ENCODE peak calls at places on chromosomes 1 and 21, in four cellular contexts. T is HEK293T, C is WTC11, L is K562. D is an unnamed sample.

GRCh38 chr1:212949771-212950170 is 570 bp upstream of the VASH2 start:
- DNase-seq in T (no peak), C (no peak), L (no peak), D (no peak)

GRCh38 chr1:51636765-51637522 is 20.1 kb downstream of the OSBPL9 start:
- DNase-seq in T (no peak), C (no peak), L (no peak), D (no peak)

GRCh38 chr1:215606564-215607168 is 39.6 kb downstream of the KCTD3 start:
- DNase-seq in T (no peak), C (no peak), L (peak; percentile 20), D (no peak)

GRCh38 chr1:13832536-13832935 is 132.5 kb downstream of the PRDM2 start:
- DNase-seq in T (no peak), C (no peak), L (no peak), D (no peak)

GRCh38 chr1:63915121-63915520 is 141.3 kb downstream of the ROR1 start:
- DNase-seq in T (no peak), C (no peak), L (no peak), D (peak; percentile 25)

GRCh38 chr1:234582626-234583354 is 27.2 kb downstream of the IRF2BP2 start:
- DNase-seq in T (no peak), C (no peak), L (no peak), D (no peak)

GRCh38 chr1:167126317-167126716 is 32.4 kb downstream of the STYXL2 start:
- DNase-seq in T (no peak), C (no peak), L (no peak), D (no peak)

GRCh38 chr1:87149166-87150065 is 179.3 kb upstream of the LMO4 start:
- DNase-seq in T (no peak), C (no peak), L (no peak), D (no peak)

GRCh38 chr1:2314297-2314802 is 77.0 kb downstream of the MORN1 start:
- DNase-seq in T (peak; percentile 72), C (peak; percentile 84), L (no peak), D (peak; percentile 53)

GRCh38 chr1:190303501-190303900 is 174.2 kb downstream of the BRINP3 start:
- DNase-seq in T (no peak), C (no peak), L (no peak), D (no peak)

DNA sequence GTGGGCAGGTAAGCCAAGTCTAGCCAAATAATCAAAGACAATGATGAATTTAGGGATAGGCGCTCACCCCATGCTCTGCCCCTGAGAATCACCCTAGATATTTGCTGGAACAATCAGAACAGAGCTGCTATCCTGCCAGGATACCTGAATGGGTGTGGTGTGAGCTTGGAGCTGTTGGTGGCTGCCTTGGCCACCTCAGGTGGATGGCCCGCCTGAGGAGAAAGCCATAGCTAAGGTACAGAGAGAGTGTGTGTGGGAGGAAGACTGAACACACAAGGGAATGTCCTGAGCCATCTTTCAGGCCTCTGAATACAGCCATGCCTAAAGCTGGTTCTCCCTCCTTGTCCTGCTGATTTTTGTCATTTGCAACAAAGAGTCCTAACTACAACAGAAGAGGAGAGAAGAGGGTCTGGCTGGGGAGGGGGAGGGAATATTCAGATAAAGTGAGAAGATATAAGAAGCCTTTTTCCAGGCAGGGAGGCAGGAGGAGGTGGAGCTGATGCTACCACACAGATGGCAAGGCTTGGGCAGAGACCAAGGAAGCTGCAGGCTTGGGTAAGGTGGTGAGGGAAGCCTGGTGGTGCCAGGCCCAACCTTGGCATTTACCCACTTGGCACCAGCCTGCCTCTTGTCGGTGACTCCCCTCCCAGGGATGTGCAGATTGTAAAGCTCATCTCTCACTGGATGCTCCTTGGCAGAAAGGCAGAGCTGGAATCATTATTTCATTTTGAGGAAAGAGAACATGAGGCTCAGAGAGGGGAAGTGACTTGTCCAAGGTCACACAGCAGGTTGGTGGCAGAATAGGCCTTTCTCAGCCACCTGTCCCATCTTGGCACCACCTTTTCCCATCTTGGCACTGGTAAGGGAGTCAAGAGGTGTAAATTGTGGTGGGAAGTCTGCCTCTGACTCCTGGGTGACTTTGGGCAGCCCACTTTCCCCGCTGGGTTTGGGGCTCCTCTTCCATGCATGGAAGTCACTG is 49.7 kb downstream of the NKAIN1 start:
- DNase-seq in T (no peak), C (no peak), L (no peak), D (no peak)
- TF ChIP-seq ELF4 in T (no peak), C (no peak), L (no peak), D (no peak)

DNA sequence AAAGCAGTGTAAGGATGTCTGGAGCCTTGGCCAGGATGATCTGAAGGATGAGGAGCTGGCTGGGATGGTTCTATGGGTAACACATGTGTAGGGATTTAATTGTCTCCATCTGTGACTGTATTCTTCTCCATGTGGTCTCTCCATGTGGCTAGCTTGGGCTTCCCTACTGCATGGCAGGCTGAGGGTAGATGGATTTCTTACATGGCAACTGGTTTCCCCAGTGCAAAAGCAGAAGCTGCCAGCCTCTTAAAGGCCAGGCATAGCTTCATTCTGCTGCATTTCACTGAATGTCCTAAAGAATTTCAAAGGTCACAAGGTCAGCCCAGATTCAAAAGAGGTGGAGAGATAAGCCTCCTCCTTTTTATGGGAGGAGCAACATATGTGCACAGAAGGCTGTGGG is 61.7 kb downstream of the XCL2 start:
- DNase-seq in T (no peak), C (peak; percentile 12), L (no peak), D (peak; percentile 66)
- TF ChIP-seq ELF4 in T (no peak), C (no peak), L (no peak), D (no peak)

GRCh38 chr21:16945580-16945979 is 567.3 kb upstream of the CXADR start:
- DNase-seq in T (no peak), C (no peak), L (no peak), D (no peak)

GRCh38 chr21:16942703-16943102 is 570.1 kb upstream of the CXADR start:
- DNase-seq in T (peak; percentile 51), C (peak; percentile 50), L (no peak), D (peak; percentile 35)
- TF ChIP-seq ELF4 in T (no peak), C (no peak), L (no peak), D (no peak)

DNA sequence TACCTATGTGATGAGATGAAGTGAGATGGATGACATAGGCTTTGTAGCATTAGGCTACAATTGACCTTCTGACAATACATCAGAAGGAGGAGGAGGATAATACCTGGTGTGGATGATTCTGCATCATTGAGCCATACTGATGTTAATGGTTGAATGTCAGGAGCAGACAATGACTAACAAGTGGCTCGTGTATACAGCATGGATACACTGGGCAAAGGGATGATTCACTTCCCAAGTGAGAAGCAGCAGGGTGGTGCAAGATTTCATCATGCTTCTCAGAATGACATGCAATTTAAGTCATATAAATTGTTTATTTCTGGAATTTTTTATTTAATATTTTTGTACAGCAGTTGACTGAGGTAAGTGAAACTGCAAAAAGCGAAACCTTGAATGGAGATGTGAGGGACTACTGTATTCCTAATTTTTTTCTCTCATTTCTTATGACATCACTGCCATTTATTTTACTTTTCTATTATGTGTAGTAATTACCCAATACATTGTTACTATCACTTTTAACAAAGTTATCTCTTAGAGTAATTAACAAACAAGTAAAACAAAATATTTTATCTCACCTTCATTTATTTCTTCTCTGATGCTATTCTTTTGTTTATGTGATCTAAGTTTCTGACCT is 34.4 kb upstream of the COP1 start:
- DNase-seq in T (no peak), C (no peak), L (no peak), D (no peak)
- TF ChIP-seq ELF4 in T (no peak), C (no peak), L (no peak), D (no peak)

GRCh38 chr1:66401244-66401643 is 132.7 kb upstream of the SGIP1 start:
- DNase-seq in T (no peak), C (no peak), L (no peak), D (no peak)

GRCh38 chr1:66400660-66401059 is 133.3 kb upstream of the SGIP1 start:
- DNase-seq in T (no peak), C (no peak), L (no peak), D (no peak)

GRCh38 chr1:66399888-66400529 is 133.9 kb upstream of the SGIP1 start:
- DNase-seq in T (no peak), C (no peak), L (no peak), D (no peak)

GRCh38 chr1:66403031-66403731 is 130.8 kb upstream of the SGIP1 start:
- DNase-seq in T (no peak), C (no peak), L (no peak), D (no peak)

DNA sequence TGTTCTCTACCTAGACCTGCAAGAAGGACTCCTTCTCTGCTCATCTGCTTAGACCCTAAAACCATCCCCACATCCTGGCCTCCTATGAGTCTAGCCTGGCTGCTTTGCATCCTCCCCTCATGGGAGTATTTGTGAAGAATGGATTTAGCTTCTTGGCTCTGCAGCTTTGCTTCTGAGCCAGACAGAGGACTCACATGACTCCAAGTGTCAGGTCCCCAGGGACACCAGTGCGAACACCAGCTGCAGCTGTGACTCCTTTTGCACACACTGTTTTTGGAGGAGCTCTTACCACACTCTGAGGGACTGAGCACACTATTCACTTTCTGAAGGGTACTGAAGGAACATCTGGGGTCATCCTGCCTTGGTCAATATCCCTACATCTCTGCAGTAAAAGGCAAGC is 131.8 kb upstream of the SGIP1 start:
- DNase-seq in T (no peak), C (no peak), L (no peak), D (no peak)
- TF ChIP-seq ELF4 in T (no peak), C (no peak), L (no peak), D (no peak)

DNA sequence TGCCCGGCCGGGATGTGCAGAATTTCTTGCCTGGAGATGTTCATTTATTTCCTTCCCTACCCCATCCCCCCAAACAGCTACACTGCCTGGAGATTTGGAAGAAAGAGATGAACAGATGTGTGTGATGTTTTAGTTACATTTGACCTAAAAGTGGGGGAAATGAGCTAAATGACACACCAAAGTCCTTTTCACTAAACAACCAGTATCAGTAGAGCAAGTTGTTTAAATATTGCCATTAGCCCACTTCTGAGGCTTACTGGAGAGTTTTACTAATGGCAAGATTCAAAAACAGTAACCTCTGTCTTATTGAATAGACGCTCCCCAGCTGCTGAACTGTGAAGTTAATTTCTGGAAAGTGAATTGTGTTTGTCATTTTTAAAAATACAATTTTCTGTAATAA is 100.1 kb downstream of the RUNX1 start:
- DNase-seq in T (no peak), C (no peak), L (no peak), D (no peak)
- TF ChIP-seq ELF4 in T (no peak), C (no peak), L (no peak), D (no peak)

DNA sequence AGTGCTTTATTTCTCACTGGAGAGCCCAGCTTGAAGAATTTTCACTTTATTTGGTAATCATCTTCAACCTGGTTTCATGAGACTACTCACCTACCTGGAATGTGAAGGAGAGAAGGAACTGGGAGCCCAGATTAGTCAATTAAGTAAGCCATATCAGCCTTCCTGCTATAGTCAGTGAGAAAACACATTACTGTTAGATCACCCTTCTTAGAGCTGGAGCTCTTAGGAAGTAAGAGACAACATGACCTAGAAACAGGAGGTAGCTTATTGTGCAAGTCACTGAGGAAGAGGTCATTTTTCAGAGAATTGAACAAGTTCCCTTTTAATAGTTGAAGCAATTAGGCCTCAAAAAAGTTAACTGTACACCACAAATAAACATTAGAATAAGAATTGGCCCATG is 49.2 kb upstream of the TEKT2 start:
- DNase-seq in T (no peak), C (no peak), L (no peak), D (no peak)
- TF ChIP-seq ELF4 in T (no peak), C (no peak), L (no peak), D (no peak)

D was measured in HepG2.